ENCODE peak calls at places on chromosomes 5 and 9, in ten cellular contexts. J is stimulated activated naive CD4-positive, alpha-beta T cell; U is activated T-helper 1 cell treated with Interleukin-2 at 50 U/mL for 16 hours; I is effector memory CD4-positive, alpha-beta T cell; Y is activated naive CD8-positive, alpha-beta T cell treated with anti-CD3 and anti-CD28 coated beads, Interleukin-2, amount 50 U/mL, for 24 hours; B is activated CD4-positive, CD25-positive, alpha-beta regulatory T cell treated with anti-CD3 and anti-CD28 coated beads, Interleukin-2, amount 50 U/mL, for 72 hours; A is NCI-H1436; E is BE2C; P is ELR; W is stimulated activated CD4-positive, alpha-beta T cell treated with anti-CD3 and anti-CD28 coated beads, TNF-alpha, amount 100 ng/mL, for 1 hour. Z is an unnamed sample.

GRCh38 chr5:157819502-157820125 is 39.3 kb downstream of the CLINT1 start:
- DNase-seq in I (no peak), E (no peak), W (no peak), A (no peak), J (no peak), Y (no peak), B (no peak), U (no peak), P (no peak), Z (peak)

GRCh38 chr9:16485155-16485554 is 385.3 kb downstream of the BNC2 start:
- DNase-seq in B (no peak), W (no peak), Y (no peak), A (no peak), I (no peak), P (no peak), J (no peak), U (no peak), E (no peak), Z (no peak)

GRCh38 chr5:72531496-72532190 is 24.4 kb upstream of the ZNF366 start:
- DNase-seq in E (no peak), U (no peak), A (no peak), Y (no peak), B (no peak), P (no peak), W (no peak), I (no peak), J (no peak), Z (no peak)

GRCh38 chr9:93390953-93391515 is 60.5 kb upstream of the FAM120A start:
- DNase-seq in W (no peak), Y (no peak), E (no peak), I (no peak), U (no peak), B (no peak), J (no peak), A (peak), P (no peak), Z (no peak)

GRCh38 chr9:14198049-14198448 is 115.9 kb downstream of the NFIB start:
- DNase-seq in E (no peak), J (no peak), A (no peak), B (no peak), I (no peak), U (no peak), Y (no peak), P (no peak), W (no peak), Z (no peak)

GRCh38 chr9:128026255-128027165 is 40.6 kb downstream of the NAIF1 start:
- DNase-seq in I (peak), Y (peak), A (no peak), W (peak), U (peak), J (peak), E (no peak), B (peak), P (peak), Z (no peak)

GRCh38 chr5:147391781-147392180 is 118.1 kb downstream of the DPYSL3 start:
- DNase-seq in B (no peak), Y (no peak), U (no peak), W (no peak), A (no peak), P (peak), I (no peak), E (peak), J (no peak), Z (peak)

GRCh38 chr5:88515881-88516819 is 247.5 kb upstream of the TMEM161B start:
- DNase-seq in Y (no peak), A (no peak), B (no peak), J (no peak), I (no peak), P (no peak), W (no peak), U (no peak), E (no peak), Z (no peak)

GRCh38 chr9:105151686-105151995 is 92.8 kb upstream of the SLC44A1 start:
- DNase-seq in J (no peak), A (no peak), W (no peak), U (no peak), B (no peak), I (no peak), Y (no peak), P (no peak), E (no peak), Z (no peak)

GRCh38 chr5:16763211-16763610 is 146.4 kb upstream of the RETREG1 start:
- DNase-seq in I (no peak), E (no peak), B (no peak), Y (no peak), J (no peak), P (no peak), W (no peak), U (no peak), A (no peak), Z (no peak)

GRCh38 chr5:108481355-108481931 is 99.5 kb upstream of the FBXL17 start:
- DNase-seq in J (no peak), I (no peak), W (no peak), P (peak), B (no peak), Y (no peak), E (peak), A (peak), U (no peak), Z (peak)

GRCh38 chr5:14864181-14864812 is 7.3 kb downstream of the ANKH start:
- DNase-seq in U (no peak), Y (no peak), E (no peak), P (no peak), J (no peak), A (no peak), W (no peak), I (no peak), B (no peak), Z (no peak)

GRCh38 chr5:150057052-150057451 is 29.3 kb downstream of the CSF1R start:
- DNase-seq in A (no peak), B (no peak), U (no peak), J (no peak), E (no peak), W (no peak), Y (no peak), I (no peak), P (no peak), Z (no peak)

GRCh38 chr5:14165375-14166091 is 22.4 kb downstream of the TRIO start:
- DNase-seq in I (no peak), E (no peak), A (no peak), P (peak), W (no peak), Y (no peak), J (no peak), B (no peak), U (no peak), Z (no peak)